ENCODE peak calls at places on chromosomes 12 and 14, in nine cellular contexts. I is heart right ventricle; U is PC-3; M is stimulated activated naive CD8-positive, alpha-beta T cell treated with anti-CD3 and anti-CD28 coated beads, Interleukin-15, amount 100 ng/mL, for 72 hours; J is EH; G is neural progenitor cell; T is memory B cell; K is RPMI7951; E is pons. Z is an unnamed sample.

GRCh38 chr14:71377099-71377498 is 469.8 kb downstream of the PCNX1 start:
- DNase-seq in J (no peak), U (no peak), I (no peak), T (no peak), E (no peak), K (no peak), G (no peak), M (no peak), Z (no peak)

GRCh38 chr14:22159968-22160367 is 429.1 kb downstream of the DAD1 start:
- DNase-seq in I (no peak), E (no peak), K (no peak), U (peak), J (no peak), T (no peak), G (no peak), M (no peak), Z (no peak)

GRCh38 chr12:48542300-48542928 is 17.0 kb downstream of the OR8S1 start:
- DNase-seq in K (peak), U (peak), E (peak), G (peak), M (peak), J (peak), T (no peak), I (peak), Z (no peak)

GRCh38 chr12:24948816-24949722 is at the start of gene BCAT1:
- DNase-seq in U (no peak), T (peak), E (peak), K (peak), G (peak), I (peak), M (peak), J (peak), Z (peak)

GRCh38 chr12:90257927-90258624 is 549.4 kb upstream of the ATP2B1 start:
- DNase-seq in G (no peak), E (no peak), U (no peak), T (no peak), J (no peak), M (no peak), K (no peak), I (no peak), Z (no peak)

GRCh38 chr14:22460461-22461195 is 128.4 kb downstream of the DAD1 start:
- DNase-seq in M (no peak), U (peak), I (no peak), E (no peak), T (no peak), J (no peak), K (peak), G (no peak), Z (no peak)

GRCh38 chr12:62581288-62582064 is 114.8 kb downstream of the MON2 start:
- DNase-seq in I (peak), E (peak), G (peak), K (peak), J (peak), U (peak), M (no peak), T (no peak), Z (no peak)

GRCh38 chr14:95339301-95339865 is 19.7 kb upstream of the CLMN start:
- DNase-seq in I (no peak), K (no peak), J (no peak), M (no peak), G (no peak), E (no peak), T (no peak), U (no peak), Z (no peak)

GRCh38 chr12:99043319-99043914 is 398.3 kb downstream of the APAF1 start:
- DNase-seq in J (peak), M (peak), G (peak), T (peak), K (peak), E (peak), I (peak), U (peak), Z (no peak)

GRCh38 chr12:108649126-108649525 is 15.4 kb upstream of the SELPLG start:
- DNase-seq in G (no peak), I (no peak), J (peak), T (no peak), U (no peak), E (no peak), M (no peak), K (peak), Z (no peak)

GRCh38 chr12:57679697-57680096 is 14.2 kb upstream of the OS9 start:
- DNase-seq in E (no peak), I (no peak), T (no peak), U (no peak), K (no peak), M (no peak), G (no peak), J (no peak), Z (no peak)

GRCh38 chr12:50021071-50021470 is 4.2 kb downstream of the RACGAP1 start:
- DNase-seq in I (no peak), K (no peak), E (no peak), J (peak), T (no peak), G (no peak), U (no peak), M (no peak), Z (no peak)

GRCh38 chr14:56112781-56113180 is 5.4 kb upstream of the PELI2 start:
- DNase-seq in U (no peak), M (no peak), I (no peak), G (no peak), K (no peak), J (no peak), E (no peak), T (no peak), Z (no peak)